ENCODE peak calls at places on chromosome 4, in five cellular contexts. One of them, this sample, is unnamed.

GRCh38 chr4:23728393-23728792 is 161.5 kb downstream of the PPARGC1A start:
- DNase-seq in CD8-positive, alpha-beta T cell: no peak
- DNase-seq in IMR-90: peak
- DNase-seq in BE2C: no peak
- DNase-seq in cardiac muscle cell: no peak
- DNase-seq in this sample: no peak

GRCh38 chr4:106421441-106422296 is 53.1 kb upstream of the GIMD1 start:
- DNase-seq in cardiac muscle cell: peak
- DNase-seq in BE2C: no peak
- DNase-seq in IMR-90: peak
- DNase-seq in CD8-positive, alpha-beta T cell: no peak
- DNase-seq in this sample: no peak

GRCh38 chr4:113738251-113738650 is 23.3 kb downstream of the CAMK2D start:
- DNase-seq in CD8-positive, alpha-beta T cell: no peak
- DNase-seq in cardiac muscle cell: no peak
- DNase-seq in IMR-90: peak
- DNase-seq in BE2C: no peak
- DNase-seq in this sample: no peak

GRCh38 chr4:71732706-71733105 is 51.2 kb downstream of the GC start:
- DNase-seq in BE2C: no peak
- DNase-seq in CD8-positive, alpha-beta T cell: no peak
- DNase-seq in IMR-90: peak
- DNase-seq in cardiac muscle cell: peak
- DNase-seq in this sample: no peak

GRCh38 chr4:91958651-91959050 is 345.1 kb upstream of the GRID2 start:
- DNase-seq in IMR-90: peak
- DNase-seq in CD8-positive, alpha-beta T cell: no peak
- DNase-seq in cardiac muscle cell: no peak
- DNase-seq in BE2C: no peak
- DNase-seq in this sample: no peak

GRCh38 chr4:115361781-115362180 is 248.4 kb upstream of the NDST4 start:
- DNase-seq in CD8-positive, alpha-beta T cell: no peak
- DNase-seq in BE2C: no peak
- DNase-seq in cardiac muscle cell: no peak
- DNase-seq in IMR-90: no peak
- DNase-seq in this sample: no peak

GRCh38 chr4:120555058-120555457 is 367.5 kb downstream of the PRDM5 start:
- DNase-seq in cardiac muscle cell: peak
- DNase-seq in CD8-positive, alpha-beta T cell: no peak
- DNase-seq in BE2C: no peak
- DNase-seq in IMR-90: no peak
- DNase-seq in this sample: no peak

GRCh38 chr4:149095798-149096197 is 653.6 kb upstream of the NR3C2 start:
- DNase-seq in IMR-90: no peak
- DNase-seq in CD8-positive, alpha-beta T cell: no peak
- DNase-seq in cardiac muscle cell: no peak
- DNase-seq in BE2C: no peak
- DNase-seq in this sample: no peak

GRCh38 chr4:5780831-5781480 is 70.0 kb downstream of the EVC start:
- DNase-seq in IMR-90: peak
- DNase-seq in BE2C: no peak
- DNase-seq in cardiac muscle cell: no peak
- DNase-seq in CD8-positive, alpha-beta T cell: no peak
- DNase-seq in this sample: no peak

GRCh38 chr4:3387943-3388348 is 53.8 kb upstream of the HGFAC start:
- DNase-seq in CD8-positive, alpha-beta T cell: no peak
- DNase-seq in cardiac muscle cell: peak
- DNase-seq in IMR-90: peak
- DNase-seq in BE2C: peak
- DNase-seq in this sample: no peak

GRCh38 chr4:122898370-122899150 is 23.8 kb downstream of the NUDT6 start:
- DNase-seq in cardiac muscle cell: no peak
- DNase-seq in BE2C: no peak
- DNase-seq in CD8-positive, alpha-beta T cell: no peak
- DNase-seq in IMR-90: peak
- DNase-seq in this sample: no peak

GRCh38 chr4:79182209-79182608 is 143.7 kb downstream of the NAA11 start:
- DNase-seq in IMR-90: no peak
- DNase-seq in BE2C: no peak
- DNase-seq in cardiac muscle cell: no peak
- DNase-seq in CD8-positive, alpha-beta T cell: no peak
- DNase-seq in this sample: no peak

GRCh38 chr4:86901864-86902263 is 9.6 kb upstream of the C4orf36 start:
- DNase-seq in CD8-positive, alpha-beta T cell: no peak
- DNase-seq in cardiac muscle cell: no peak
- DNase-seq in IMR-90: no peak
- DNase-seq in BE2C: no peak
- DNase-seq in this sample: no peak

GRCh38 chr4:86894465-86894864 is 2.2 kb upstream of the C4orf36 start:
- DNase-seq in CD8-positive, alpha-beta T cell: no peak
- DNase-seq in BE2C: no peak
- DNase-seq in cardiac muscle cell: no peak
- DNase-seq in IMR-90: peak
- DNase-seq in this sample: no peak

GRCh38 chr4:86896596-86896995 is 4.4 kb upstream of the C4orf36 start:
- DNase-seq in cardiac muscle cell: no peak
- DNase-seq in IMR-90: peak
- DNase-seq in BE2C: peak
- DNase-seq in CD8-positive, alpha-beta T cell: no peak
- DNase-seq in this sample: no peak

GRCh38 chr4:86895692-86896488 is 3.7 kb upstream of the C4orf36 start:
- DNase-seq in CD8-positive, alpha-beta T cell: no peak
- DNase-seq in cardiac muscle cell: peak
- DNase-seq in BE2C: peak
- DNase-seq in IMR-90: peak
- DNase-seq in this sample: peak

GRCh38 chr4:86898562-86898961 is 6.3 kb upstream of the C4orf36 start:
- DNase-seq in BE2C: peak
- DNase-seq in CD8-positive, alpha-beta T cell: no peak
- DNase-seq in cardiac muscle cell: no peak
- DNase-seq in IMR-90: peak
- DNase-seq in this sample: no peak
- TF ChIP-seq CTCF in BE2C: peak
- TF ChIP-seq CTCF in CD8-positive, alpha-beta T cell: no peak
- TF ChIP-seq CTCF in cardiac muscle cell: peak
- TF ChIP-seq CTCF in IMR-90: peak
- TF ChIP-seq CTCF in this sample: peak

GRCh38 chr4:168868856-168869201 is 141.2 kb downstream of the CBR4 start:
- DNase-seq in IMR-90: no peak
- DNase-seq in BE2C: no peak
- DNase-seq in cardiac muscle cell: no peak
- DNase-seq in CD8-positive, alpha-beta T cell: no peak
- DNase-seq in this sample: no peak
- TF ChIP-seq CTCF in IMR-90: no peak
- TF ChIP-seq CTCF in BE2C: no peak
- TF ChIP-seq CTCF in cardiac muscle cell: no peak
- TF ChIP-seq CTCF in CD8-positive, alpha-beta T cell: no peak
- TF ChIP-seq CTCF in this sample: no peak

GRCh38 chr4:155241664-155242063 is 33.2 kb downstream of the NPY2R start:
- DNase-seq in cardiac muscle cell: no peak
- DNase-seq in IMR-90: no peak
- DNase-seq in CD8-positive, alpha-beta T cell: no peak
- DNase-seq in BE2C: no peak
- DNase-seq in this sample: no peak

GRCh38 chr4:155241225-155241624 is 32.8 kb downstream of the NPY2R start:
- DNase-seq in CD8-positive, alpha-beta T cell: no peak
- DNase-seq in IMR-90: no peak
- DNase-seq in BE2C: no peak
- DNase-seq in cardiac muscle cell: no peak
- DNase-seq in this sample: no peak

GRCh38 chr4:155232432-155232831 is 24.0 kb downstream of the NPY2R start:
- DNase-seq in IMR-90: no peak
- DNase-seq in cardiac muscle cell: no peak
- DNase-seq in BE2C: no peak
- DNase-seq in CD8-positive, alpha-beta T cell: no peak
- DNase-seq in this sample: no peak

GRCh38 chr4:155234206-155234605 is 25.8 kb downstream of the NPY2R start:
- DNase-seq in IMR-90: no peak
- DNase-seq in CD8-positive, alpha-beta T cell: no peak
- DNase-seq in BE2C: no peak
- DNase-seq in cardiac muscle cell: no peak
- DNase-seq in this sample: no peak

GRCh38 chr4:155237567-155237966 is 29.1 kb downstream of the NPY2R start:
- DNase-seq in IMR-90: no peak
- DNase-seq in cardiac muscle cell: no peak
- DNase-seq in CD8-positive, alpha-beta T cell: no peak
- DNase-seq in BE2C: no peak
- DNase-seq in this sample: no peak
- TF ChIP-seq CTCF in IMR-90: no peak
- TF ChIP-seq CTCF in cardiac muscle cell: no peak
- TF ChIP-seq CTCF in CD8-positive, alpha-beta T cell: no peak
- TF ChIP-seq CTCF in BE2C: no peak
- TF ChIP-seq CTCF in this sample: no peak

DNA sequence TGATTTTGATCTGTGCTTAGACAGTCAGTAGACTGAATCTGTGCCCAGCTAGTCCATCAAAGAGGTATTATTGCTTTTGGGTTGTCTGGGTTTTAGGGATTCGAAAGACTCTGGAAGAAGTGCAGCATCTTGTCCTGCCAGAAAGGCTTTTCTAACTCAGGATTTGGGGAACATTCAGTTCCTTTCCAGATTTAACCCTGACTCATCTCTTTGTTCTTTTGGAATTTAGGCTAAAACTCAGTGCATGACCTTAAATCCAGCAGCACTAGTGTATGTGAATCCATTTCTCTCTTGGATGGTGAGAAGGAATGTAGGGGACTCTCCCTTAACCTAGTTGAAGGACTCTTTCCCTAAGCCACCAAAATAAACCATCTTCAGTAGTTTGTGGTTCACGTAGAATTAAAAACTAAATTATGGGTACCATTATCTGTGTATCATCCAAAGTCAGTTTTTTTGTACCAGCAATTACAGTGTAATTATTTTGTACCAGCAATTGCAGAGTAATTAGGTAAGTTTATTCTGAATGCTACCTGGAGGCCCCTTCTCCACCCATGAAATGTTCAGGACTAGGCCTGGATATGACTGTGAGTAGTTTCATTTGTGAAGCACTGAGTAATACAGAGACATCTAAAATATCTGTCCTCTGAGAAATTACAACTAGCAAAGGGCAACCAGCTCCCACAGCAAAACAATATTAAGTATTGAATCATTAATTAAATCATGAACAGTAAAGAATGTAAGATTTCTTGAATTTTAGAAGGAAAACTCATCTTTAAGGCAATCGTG is 384.0 kb downstream of the TMA16 start:
- DNase-seq in CD8-positive, alpha-beta T cell: no peak
- DNase-seq in IMR-90: no peak
- DNase-seq in BE2C: no peak
- DNase-seq in cardiac muscle cell: no peak
- DNase-seq in this sample: no peak
- TF ChIP-seq CTCF in CD8-positive, alpha-beta T cell: no peak
- TF ChIP-seq CTCF in IMR-90: no peak
- TF ChIP-seq CTCF in BE2C: no peak
- TF ChIP-seq CTCF in cardiac muscle cell: no peak
- TF ChIP-seq CTCF in this sample: no peak

GRCh38 chr4:107520368-107520767 is 199.7 kb downstream of the PAPSS1 start:
- DNase-seq in CD8-positive, alpha-beta T cell: no peak
- DNase-seq in cardiac muscle cell: no peak
- DNase-seq in IMR-90: no peak
- DNase-seq in BE2C: no peak
- DNase-seq in this sample: no peak

GRCh38 chr4:107518076-107518475 is 202.0 kb downstream of the PAPSS1 start:
- DNase-seq in cardiac muscle cell: no peak
- DNase-seq in CD8-positive, alpha-beta T cell: no peak
- DNase-seq in BE2C: no peak
- DNase-seq in IMR-90: no peak
- DNase-seq in this sample: no peak

DNA sequence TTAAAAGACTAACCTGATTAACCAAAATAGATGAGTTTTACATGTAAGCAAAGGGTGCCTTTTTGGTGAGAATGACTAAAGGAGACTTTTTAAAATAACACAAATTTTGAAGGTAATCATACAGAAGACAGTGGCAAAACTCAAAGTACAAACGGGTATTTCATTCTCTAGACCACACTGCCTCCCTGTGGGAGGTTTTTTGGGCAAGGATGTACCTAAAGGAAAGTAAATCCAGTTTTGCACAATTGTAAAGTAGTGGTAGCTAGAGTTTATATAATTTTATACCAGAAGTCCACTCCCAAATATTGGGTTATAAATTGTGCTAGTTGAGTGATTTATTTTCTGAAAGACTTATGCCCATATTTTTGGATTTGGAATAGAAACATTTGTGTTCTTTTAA is 201.0 kb downstream of the PAPSS1 start:
- DNase-seq in IMR-90: peak
- DNase-seq in CD8-positive, alpha-beta T cell: no peak
- DNase-seq in cardiac muscle cell: peak
- DNase-seq in BE2C: peak
- DNase-seq in this sample: no peak
- TF ChIP-seq CTCF in IMR-90: peak
- TF ChIP-seq CTCF in CD8-positive, alpha-beta T cell: no peak
- TF ChIP-seq CTCF in cardiac muscle cell: peak
- TF ChIP-seq CTCF in BE2C: peak
- TF ChIP-seq CTCF in this sample: peak

This sample was measured in neural crest cell.